ENCODE peak calls at places on chromosome 7, in ten cellular contexts. One of them, this sample, is unnamed.

GRCh38 chr7:98755138-98755898 is 114.5 kb downstream of the TMEM130 start:
- DNase-seq in occipital lobe: no peak
- DNase-seq in A549: no peak
- DNase-seq in stimulated activated CD4-positive, alpha-beta T cell treated with anti-CD3 and anti-CD28 coated beads, Interleukin-15, amount 100 ng/mL, for 1 hour: no peak
- DNase-seq in A172: no peak
- DNase-seq in CD8-positive, alpha-beta T cell: no peak
- DNase-seq in naive thymus-derived CD8-positive, alpha-beta T cell: no peak
- DNase-seq in activated T-cell treated with anti-CD3 and anti-CD28 coated beads, Interleukin-2, amount 50 U/mL, for 72 hours: no peak
- DNase-seq in activated naive CD4-positive, alpha-beta T cell treated with Interleukin-2 at 50 U/mL for 16 hours: no peak
- DNase-seq in heart right ventricle: no peak
- DNase-seq in this sample: no peak

GRCh38 chr7:36396150-36396549 is 6.5 kb downstream of the ANLN start:
- DNase-seq in occipital lobe: no peak
- DNase-seq in heart right ventricle: no peak
- DNase-seq in A172: peak
- DNase-seq in naive thymus-derived CD8-positive, alpha-beta T cell: no peak
- DNase-seq in A549: no peak
- DNase-seq in activated T-cell treated with anti-CD3 and anti-CD28 coated beads, Interleukin-2, amount 50 U/mL, for 72 hours: no peak
- DNase-seq in CD8-positive, alpha-beta T cell: no peak
- DNase-seq in stimulated activated CD4-positive, alpha-beta T cell treated with anti-CD3 and anti-CD28 coated beads, Interleukin-15, amount 100 ng/mL, for 1 hour: no peak
- DNase-seq in activated naive CD4-positive, alpha-beta T cell treated with Interleukin-2 at 50 U/mL for 16 hours: no peak
- DNase-seq in this sample: no peak

GRCh38 chr7:117095055-117095454 is 141.8 kb downstream of the ST7 start:
- DNase-seq in stimulated activated CD4-positive, alpha-beta T cell treated with anti-CD3 and anti-CD28 coated beads, Interleukin-15, amount 100 ng/mL, for 1 hour: no peak
- DNase-seq in CD8-positive, alpha-beta T cell: no peak
- DNase-seq in heart right ventricle: no peak
- DNase-seq in occipital lobe: no peak
- DNase-seq in A549: no peak
- DNase-seq in A172: no peak
- DNase-seq in naive thymus-derived CD8-positive, alpha-beta T cell: no peak
- DNase-seq in activated T-cell treated with anti-CD3 and anti-CD28 coated beads, Interleukin-2, amount 50 U/mL, for 72 hours: no peak
- DNase-seq in activated naive CD4-positive, alpha-beta T cell treated with Interleukin-2 at 50 U/mL for 16 hours: no peak
- DNase-seq in this sample: no peak

GRCh38 chr7:35003679-35004278 is 33.5 kb downstream of the DPY19L1 start:
- DNase-seq in activated naive CD4-positive, alpha-beta T cell treated with Interleukin-2 at 50 U/mL for 16 hours: no peak
- DNase-seq in occipital lobe: peak
- DNase-seq in A549: peak
- DNase-seq in stimulated activated CD4-positive, alpha-beta T cell treated with anti-CD3 and anti-CD28 coated beads, Interleukin-15, amount 100 ng/mL, for 1 hour: no peak
- DNase-seq in activated T-cell treated with anti-CD3 and anti-CD28 coated beads, Interleukin-2, amount 50 U/mL, for 72 hours: no peak
- DNase-seq in A172: peak
- DNase-seq in heart right ventricle: peak
- DNase-seq in naive thymus-derived CD8-positive, alpha-beta T cell: no peak
- DNase-seq in CD8-positive, alpha-beta T cell: no peak
- DNase-seq in this sample: peak

GRCh38 chr7:6423942-6424701 is 23.6 kb downstream of the DAGLB start:
- DNase-seq in A549: peak
- DNase-seq in heart right ventricle: peak
- DNase-seq in activated T-cell treated with anti-CD3 and anti-CD28 coated beads, Interleukin-2, amount 50 U/mL, for 72 hours: no peak
- DNase-seq in stimulated activated CD4-positive, alpha-beta T cell treated with anti-CD3 and anti-CD28 coated beads, Interleukin-15, amount 100 ng/mL, for 1 hour: no peak
- DNase-seq in occipital lobe: no peak
- DNase-seq in CD8-positive, alpha-beta T cell: no peak
- DNase-seq in A172: peak
- DNase-seq in naive thymus-derived CD8-positive, alpha-beta T cell: no peak
- DNase-seq in activated naive CD4-positive, alpha-beta T cell treated with Interleukin-2 at 50 U/mL for 16 hours: no peak
- DNase-seq in this sample: no peak

GRCh38 chr7:151446412-151446811 is 6.5 kb upstream of the CRYGN start:
- DNase-seq in A549: no peak
- DNase-seq in heart right ventricle: no peak
- DNase-seq in A172: no peak
- DNase-seq in naive thymus-derived CD8-positive, alpha-beta T cell: no peak
- DNase-seq in stimulated activated CD4-positive, alpha-beta T cell treated with anti-CD3 and anti-CD28 coated beads, Interleukin-15, amount 100 ng/mL, for 1 hour: no peak
- DNase-seq in activated naive CD4-positive, alpha-beta T cell treated with Interleukin-2 at 50 U/mL for 16 hours: no peak
- DNase-seq in CD8-positive, alpha-beta T cell: no peak
- DNase-seq in activated T-cell treated with anti-CD3 and anti-CD28 coated beads, Interleukin-2, amount 50 U/mL, for 72 hours: no peak
- DNase-seq in occipital lobe: no peak
- DNase-seq in this sample: no peak

GRCh38 chr7:139739863-139740597 is 37.8 kb downstream of the HIPK2 start:
- DNase-seq in naive thymus-derived CD8-positive, alpha-beta T cell: no peak
- DNase-seq in A172: no peak
- DNase-seq in CD8-positive, alpha-beta T cell: no peak
- DNase-seq in activated T-cell treated with anti-CD3 and anti-CD28 coated beads, Interleukin-2, amount 50 U/mL, for 72 hours: no peak
- DNase-seq in heart right ventricle: peak
- DNase-seq in A549: no peak
- DNase-seq in stimulated activated CD4-positive, alpha-beta T cell treated with anti-CD3 and anti-CD28 coated beads, Interleukin-15, amount 100 ng/mL, for 1 hour: no peak
- DNase-seq in occipital lobe: peak
- DNase-seq in activated naive CD4-positive, alpha-beta T cell treated with Interleukin-2 at 50 U/mL for 16 hours: no peak
- DNase-seq in this sample: no peak

GRCh38 chr7:3732395-3732794 is 431.3 kb downstream of the SDK1 start:
- DNase-seq in CD8-positive, alpha-beta T cell: no peak
- DNase-seq in occipital lobe: no peak
- DNase-seq in stimulated activated CD4-positive, alpha-beta T cell treated with anti-CD3 and anti-CD28 coated beads, Interleukin-15, amount 100 ng/mL, for 1 hour: no peak
- DNase-seq in naive thymus-derived CD8-positive, alpha-beta T cell: no peak
- DNase-seq in heart right ventricle: no peak
- DNase-seq in A549: no peak
- DNase-seq in A172: no peak
- DNase-seq in activated naive CD4-positive, alpha-beta T cell treated with Interleukin-2 at 50 U/mL for 16 hours: no peak
- DNase-seq in activated T-cell treated with anti-CD3 and anti-CD28 coated beads, Interleukin-2, amount 50 U/mL, for 72 hours: no peak
- DNase-seq in this sample: no peak

GRCh38 chr7:33692956-33693355 is 212.4 kb upstream of the BMPER start:
- DNase-seq in A172: peak
- DNase-seq in activated T-cell treated with anti-CD3 and anti-CD28 coated beads, Interleukin-2, amount 50 U/mL, for 72 hours: no peak
- DNase-seq in heart right ventricle: no peak
- DNase-seq in occipital lobe: no peak
- DNase-seq in stimulated activated CD4-positive, alpha-beta T cell treated with anti-CD3 and anti-CD28 coated beads, Interleukin-15, amount 100 ng/mL, for 1 hour: no peak
- DNase-seq in activated naive CD4-positive, alpha-beta T cell treated with Interleukin-2 at 50 U/mL for 16 hours: no peak
- DNase-seq in A549: no peak
- DNase-seq in CD8-positive, alpha-beta T cell: no peak
- DNase-seq in naive thymus-derived CD8-positive, alpha-beta T cell: no peak
- DNase-seq in this sample: no peak

GRCh38 chr7:104272767-104273384 is 55.5 kb upstream of the LHFPL3 start:
- DNase-seq in stimulated activated CD4-positive, alpha-beta T cell treated with anti-CD3 and anti-CD28 coated beads, Interleukin-15, amount 100 ng/mL, for 1 hour: no peak
- DNase-seq in A549: no peak
- DNase-seq in activated naive CD4-positive, alpha-beta T cell treated with Interleukin-2 at 50 U/mL for 16 hours: no peak
- DNase-seq in activated T-cell treated with anti-CD3 and anti-CD28 coated beads, Interleukin-2, amount 50 U/mL, for 72 hours: no peak
- DNase-seq in occipital lobe: no peak
- DNase-seq in naive thymus-derived CD8-positive, alpha-beta T cell: no peak
- DNase-seq in heart right ventricle: no peak
- DNase-seq in A172: peak
- DNase-seq in CD8-positive, alpha-beta T cell: no peak
- DNase-seq in this sample: peak

GRCh38 chr7:132518102-132518838 is 58.0 kb downstream of the PLXNA4 start:
- DNase-seq in occipital lobe: no peak
- DNase-seq in naive thymus-derived CD8-positive, alpha-beta T cell: peak
- DNase-seq in heart right ventricle: no peak
- DNase-seq in activated T-cell treated with anti-CD3 and anti-CD28 coated beads, Interleukin-2, amount 50 U/mL, for 72 hours: peak
- DNase-seq in CD8-positive, alpha-beta T cell: no peak
- DNase-seq in A172: peak
- DNase-seq in activated naive CD4-positive, alpha-beta T cell treated with Interleukin-2 at 50 U/mL for 16 hours: no peak
- DNase-seq in stimulated activated CD4-positive, alpha-beta T cell treated with anti-CD3 and anti-CD28 coated beads, Interleukin-15, amount 100 ng/mL, for 1 hour: no peak
- DNase-seq in A549: peak
- DNase-seq in this sample: no peak

GRCh38 chr7:1513657-1514095 is 9.5 kb upstream of the INTS1 start:
- DNase-seq in activated naive CD4-positive, alpha-beta T cell treated with Interleukin-2 at 50 U/mL for 16 hours: no peak
- DNase-seq in occipital lobe: peak
- DNase-seq in heart right ventricle: peak
- DNase-seq in naive thymus-derived CD8-positive, alpha-beta T cell: no peak
- DNase-seq in stimulated activated CD4-positive, alpha-beta T cell treated with anti-CD3 and anti-CD28 coated beads, Interleukin-15, amount 100 ng/mL, for 1 hour: no peak
- DNase-seq in A549: no peak
- DNase-seq in A172: peak
- DNase-seq in CD8-positive, alpha-beta T cell: no peak
- DNase-seq in activated T-cell treated with anti-CD3 and anti-CD28 coated beads, Interleukin-2, amount 50 U/mL, for 72 hours: no peak
- DNase-seq in this sample: peak

GRCh38 chr7:128020161-128020560 is 11.1 kb downstream of the LRRC4 start:
- DNase-seq in occipital lobe: no peak
- DNase-seq in A549: no peak
- DNase-seq in stimulated activated CD4-positive, alpha-beta T cell treated with anti-CD3 and anti-CD28 coated beads, Interleukin-15, amount 100 ng/mL, for 1 hour: no peak
- DNase-seq in naive thymus-derived CD8-positive, alpha-beta T cell: no peak
- DNase-seq in CD8-positive, alpha-beta T cell: no peak
- DNase-seq in heart right ventricle: no peak
- DNase-seq in activated T-cell treated with anti-CD3 and anti-CD28 coated beads, Interleukin-2, amount 50 U/mL, for 72 hours: peak
- DNase-seq in A172: no peak
- DNase-seq in activated naive CD4-positive, alpha-beta T cell treated with Interleukin-2 at 50 U/mL for 16 hours: peak
- DNase-seq in this sample: no peak

GRCh38 chr7:149558149-149558861 is 60.7 kb upstream of the ZNF746 start:
- DNase-seq in A172: peak
- DNase-seq in stimulated activated CD4-positive, alpha-beta T cell treated with anti-CD3 and anti-CD28 coated beads, Interleukin-15, amount 100 ng/mL, for 1 hour: no peak
- DNase-seq in activated naive CD4-positive, alpha-beta T cell treated with Interleukin-2 at 50 U/mL for 16 hours: no peak
- DNase-seq in A549: no peak
- DNase-seq in heart right ventricle: no peak
- DNase-seq in occipital lobe: no peak
- DNase-seq in activated T-cell treated with anti-CD3 and anti-CD28 coated beads, Interleukin-2, amount 50 U/mL, for 72 hours: no peak
- DNase-seq in CD8-positive, alpha-beta T cell: no peak
- DNase-seq in naive thymus-derived CD8-positive, alpha-beta T cell: no peak
- DNase-seq in this sample: no peak

GRCh38 chr7:131606346-131607290 is 50.2 kb upstream of the PODXL start:
- DNase-seq in activated T-cell treated with anti-CD3 and anti-CD28 coated beads, Interleukin-2, amount 50 U/mL, for 72 hours: peak
- DNase-seq in stimulated activated CD4-positive, alpha-beta T cell treated with anti-CD3 and anti-CD28 coated beads, Interleukin-15, amount 100 ng/mL, for 1 hour: no peak
- DNase-seq in activated naive CD4-positive, alpha-beta T cell treated with Interleukin-2 at 50 U/mL for 16 hours: peak
- DNase-seq in heart right ventricle: no peak
- DNase-seq in A549: no peak
- DNase-seq in CD8-positive, alpha-beta T cell: no peak
- DNase-seq in occipital lobe: no peak
- DNase-seq in naive thymus-derived CD8-positive, alpha-beta T cell: no peak
- DNase-seq in A172: peak
- DNase-seq in this sample: no peak

GRCh38 chr7:98921608-98922372 is 43.5 kb downstream of the TRRAP start:
- DNase-seq in heart right ventricle: no peak
- DNase-seq in stimulated activated CD4-positive, alpha-beta T cell treated with anti-CD3 and anti-CD28 coated beads, Interleukin-15, amount 100 ng/mL, for 1 hour: no peak
- DNase-seq in naive thymus-derived CD8-positive, alpha-beta T cell: no peak
- DNase-seq in A549: no peak
- DNase-seq in A172: no peak
- DNase-seq in CD8-positive, alpha-beta T cell: no peak
- DNase-seq in activated T-cell treated with anti-CD3 and anti-CD28 coated beads, Interleukin-2, amount 50 U/mL, for 72 hours: no peak
- DNase-seq in occipital lobe: no peak
- DNase-seq in activated naive CD4-positive, alpha-beta T cell treated with Interleukin-2 at 50 U/mL for 16 hours: no peak
- DNase-seq in this sample: no peak